ENCODE peak calls at places on chromosome 10, in five cellular contexts. C is fibroblast of pulmonary artery, I is astrocyte of the spinal cord, P is choroid plexus epithelial cell, T is tibial nerve. U is an unnamed sample.

GRCh38 chr10:34156781-34157425 is 658.2 kb downstream of the PARD3 start:
- DNase-seq in C (peak; percentile 25), I (peak; percentile 30), P (peak; percentile 73), T (no peak), U (peak; percentile 66)

GRCh38 chr10:29634764-29635625 is at the start of gene SVIL:
- DNase-seq in C (peak; percentile 79), I (peak; percentile 78), P (peak; percentile 92), T (peak; percentile 49), U (peak; percentile 74)

GRCh38 chr10:70679498-70679897 is 7.2 kb downstream of the ADAMTS14 start:
- DNase-seq in C (peak; percentile 33), I (peak; percentile 53), P (no peak), T (no peak), U (peak; percentile 92)

GRCh38 chr10:126583507-126584200 is 86.8 kb downstream of the C10orf90 start:
- DNase-seq in C (no peak), I (no peak), P (no peak), T (no peak), U (no peak)

GRCh38 chr10:121448768-121449456 is 149.3 kb downstream of the FGFR2 start:
- DNase-seq in C (no peak), I (no peak), P (no peak), T (no peak), U (no peak)

GRCh38 chr10:62610649-62611229 is 193.8 kb upstream of the ADO start:
- DNase-seq in C (peak; percentile 66), I (peak; percentile 45), P (peak; percentile 70), T (no peak), U (peak; percentile 41)

GRCh38 chr10:114902151-114902550 is 35.8 kb upstream of the TRUB1 start:
- DNase-seq in C (no peak), I (peak; percentile 41), P (peak; percentile 79), T (no peak), U (peak; percentile 27)

GRCh38 chr10:83075395-83076072 is 1063.8 kb upstream of the GHITM start:
- DNase-seq in C (peak; percentile 30), I (peak; percentile 9), P (peak; percentile 2), T (no peak), U (no peak)

GRCh38 chr10:123804716-123805115 is 86.9 kb downstream of the CPXM2 start:
- DNase-seq in C (peak; percentile 91), I (no peak), P (peak; percentile 21), T (no peak), U (peak; percentile 89)

GRCh38 chr10:72353028-72353962 is 1.4 kb downstream of the DNAJB12 start:
- DNase-seq in C (peak; percentile 48), I (peak; percentile 23), P (peak; percentile 63), T (no peak), U (peak; percentile 37)

GRCh38 chr10:113905756-113906155 is 51.3 kb downstream of the NHLRC2 start:
- DNase-seq in C (no peak), I (no peak), P (no peak), T (no peak), U (no peak)

GRCh38 chr10:1542941-1543340 is 194.4 kb downstream of the ADARB2 start:
- DNase-seq in C (no peak), I (no peak), P (no peak), T (no peak), U (no peak)

GRCh38 chr10:125559210-125559609 is 123.8 kb downstream of the TEX36 start:
- DNase-seq in C (no peak), I (no peak), P (no peak), T (no peak), U (no peak)

GRCh38 chr10:31321396-31321941 is 2.5 kb downstream of the ZEB1 start:
- DNase-seq in C (peak; percentile 39), I (peak; percentile 29), P (peak; percentile 48), T (no peak), U (no peak)

GRCh38 chr10:6095810-6096209 is 7.0 kb downstream of the RBM17 start:
- DNase-seq in C (no peak), I (no peak), P (no peak), T (no peak), U (no peak)

GRCh38 chr10:69078311-69078710 is 9.6 kb upstream of the SRGN start:
- DNase-seq in C (no peak), I (no peak), P (no peak), T (no peak), U (no peak)

GRCh38 chr10:73493781-73494180 is 2.0 kb downstream of the PPP3CB start:
- DNase-seq in C (peak; percentile 53), I (peak; percentile 58), P (peak; percentile 68), T (no peak), U (peak; percentile 65)

GRCh38 chr10:73494877-73495225 is 973 bp downstream of the PPP3CB start:
- DNase-seq in C (peak; percentile 22), I (peak; percentile 31), P (peak; percentile 36), T (no peak), U (peak; percentile 25)

GRCh38 chr10:73495884-73496674 is at the start of gene PPP3CB:
- DNase-seq in C (peak; percentile 97), I (peak; percentile 99), P (peak; percentile 98), T (peak; percentile 84), U (peak; percentile 98)

GRCh38 chr10:73495226-73495883 is 469 bp downstream of the PPP3CB start:
- DNase-seq in C (peak; percentile 87), I (peak; percentile 90), P (peak; percentile 87), T (peak; percentile 67), U (peak; percentile 92)

DNA sequence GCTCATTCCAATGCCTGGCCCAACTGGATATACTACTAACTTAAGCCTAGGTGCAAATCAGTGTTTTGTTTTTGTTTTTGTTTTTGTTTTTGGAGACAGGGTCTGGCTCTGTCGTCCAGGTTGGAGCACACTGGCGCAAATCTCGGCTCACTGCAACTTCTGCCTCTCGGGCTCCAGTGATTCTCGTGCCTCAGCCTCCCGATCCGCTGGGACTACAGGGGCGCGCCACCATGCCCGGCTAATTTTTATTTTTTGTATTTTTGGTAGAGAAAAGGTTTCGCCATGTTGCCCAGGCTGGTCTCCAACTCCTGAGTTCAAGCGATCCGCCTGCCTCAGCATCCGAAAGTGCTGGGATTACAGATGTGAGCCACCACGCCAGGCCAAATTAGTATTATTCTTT is 1.6 kb downstream of the PPP3CB start:
- DNase-seq in C (no peak), I (no peak), P (no peak), T (no peak), U (no peak)
- H3K4me3 ChIP-seq in C (peak overlapping the region; percentile 91), I (peak overlapping the region; percentile 96), P (peak overlapping the region; percentile 91), T (peak overlapping the region; percentile 91), U (peak overlapping the region; percentile 91)

GRCh38 chr10:73910764-73911552 is at the start of gene PLAU:
- DNase-seq in C (no peak), I (peak; percentile 58), P (no peak), T (no peak), U (no peak)

GRCh38 chr10:73909716-73910115 is 1.2 kb upstream of the PLAU start:
- DNase-seq in C (no peak), I (no peak), P (no peak), T (no peak), U (no peak)

GRCh38 chr10:73914036-73914435 is 3.1 kb downstream of the PLAU start:
- DNase-seq in C (no peak), I (no peak), P (no peak), T (no peak), U (no peak)

GRCh38 chr10:73910401-73910763 is 550 bp upstream of the PLAU start:
- DNase-seq in C (no peak), I (peak; percentile 39), P (no peak), T (no peak), U (no peak)

GRCh38 chr10:73911553-73912004 is 647 bp downstream of the PLAU start:
- DNase-seq in C (no peak), I (no peak), P (no peak), T (no peak), U (no peak)
- H3K4me3 ChIP-seq in C (peak overlapping the region; percentile 62), I (peak overlapping the region; percentile 79), P (peak overlapping the region; percentile 68), T (peak overlapping the region; percentile 62), U (peak overlapping the region; percentile 68)

DNA sequence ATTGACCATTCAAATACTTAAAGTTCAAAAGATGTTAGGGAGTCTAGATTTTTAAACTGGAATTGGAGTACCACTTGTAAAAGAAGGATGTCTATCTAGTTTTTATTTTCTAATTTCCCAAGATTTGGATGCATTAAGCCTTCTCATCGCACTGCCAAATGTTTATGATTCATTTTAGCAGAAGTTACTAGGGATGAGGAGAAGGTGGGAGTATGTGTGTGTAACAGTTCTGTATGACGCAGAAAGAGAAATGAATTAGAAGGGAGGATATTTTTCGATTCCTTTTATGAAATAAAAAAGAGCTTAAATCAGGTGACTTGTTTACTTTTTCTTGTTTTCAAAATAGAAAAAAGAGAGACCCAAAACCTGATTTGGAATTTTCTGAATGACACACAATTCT is 6.8 kb upstream of the SLK start:
- DNase-seq in C (peak; percentile 81), I (no peak), P (no peak), T (no peak), U (no peak)
- H3K4me3 ChIP-seq in C (no peak overlapping the region), I (no peak overlapping the region), P (no peak overlapping the region), T (no peak overlapping the region), U (no peak overlapping the region)

DNA sequence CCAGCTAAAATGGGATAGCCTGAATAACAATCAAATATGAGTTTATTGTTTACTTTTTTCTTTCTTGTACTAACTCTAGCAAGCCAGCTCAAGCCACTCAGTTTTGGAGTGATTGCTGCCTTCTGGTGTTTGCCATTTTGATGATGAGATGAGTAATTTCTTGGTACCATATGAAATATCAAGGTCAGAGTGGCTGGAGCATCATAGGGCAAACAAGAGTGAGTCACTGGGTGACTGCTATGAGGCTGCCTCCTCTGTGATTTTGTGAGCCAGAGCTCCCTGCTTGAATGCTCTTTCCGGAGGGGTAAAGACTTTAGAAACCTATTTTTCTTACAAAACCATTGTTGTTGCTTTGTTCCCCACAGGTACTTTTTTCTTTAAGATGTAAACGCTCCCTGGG is 295.6 kb downstream of the PRKG1 start:
- DNase-seq in C (peak; percentile 39), I (peak; percentile 37), P (peak; percentile 60), T (no peak), U (peak; percentile 59)
- H3K4me3 ChIP-seq in C (no peak overlapping the region), I (no peak overlapping the region), P (no peak overlapping the region), T (no peak overlapping the region), U (no peak overlapping the region)

DNA sequence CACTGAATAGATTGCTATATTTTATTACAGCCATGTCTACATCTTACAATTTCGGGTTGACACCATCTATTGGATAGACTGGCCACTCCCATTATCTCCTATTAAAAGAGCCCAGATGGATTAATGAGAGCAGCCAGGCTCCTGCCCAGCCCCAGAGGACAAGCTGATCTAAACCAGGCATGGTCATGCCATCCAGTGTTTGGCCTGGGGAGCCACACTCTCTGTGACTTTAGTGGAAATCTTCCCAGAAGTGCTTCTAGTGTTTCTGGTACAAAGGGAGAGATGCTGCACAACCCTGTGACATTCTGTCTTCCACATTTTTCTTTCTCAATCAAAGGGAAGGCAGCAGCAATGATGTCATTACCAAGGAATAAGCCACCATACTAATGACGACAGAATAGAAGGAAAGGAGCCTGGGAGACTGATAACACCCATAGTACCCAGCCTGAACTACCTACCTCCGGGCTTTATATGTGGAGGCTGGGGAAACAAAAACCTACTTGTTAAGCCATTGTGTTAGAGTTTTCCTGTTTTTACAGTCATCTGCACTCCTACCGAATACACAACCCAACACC is 5.0 kb downstream of the NEBL start:
- DNase-seq in C (peak; percentile 27), I (no peak), P (peak; percentile 32), T (no peak), U (no peak)
- H3K4me3 ChIP-seq in C (no peak overlapping the region), I (no peak overlapping the region), P (no peak overlapping the region), T (no peak overlapping the region), U (no peak overlapping the region)

DNA sequence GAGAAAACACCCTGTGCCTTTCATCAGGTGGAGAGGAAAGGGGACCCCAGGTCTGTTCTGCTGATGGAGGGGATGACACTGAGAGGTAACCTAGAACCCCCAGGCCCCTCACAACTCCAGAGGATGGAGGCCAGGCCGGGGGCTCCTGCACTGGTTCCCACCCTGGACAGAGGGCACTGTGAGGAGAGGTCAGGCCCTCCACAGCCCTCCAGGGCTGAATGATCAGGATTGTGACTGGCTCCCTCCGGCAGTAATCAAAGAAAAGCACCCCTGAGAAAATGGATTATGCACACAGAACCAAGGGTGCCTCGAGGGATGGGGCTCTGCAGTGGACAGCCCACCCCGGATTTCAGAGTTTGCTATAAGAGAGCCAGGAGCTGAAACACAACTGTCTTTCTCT is 502.8 kb downstream of the TCERG1L start:
- DNase-seq in C (no peak), I (no peak), P (no peak), T (no peak), U (no peak)
- H3K4me3 ChIP-seq in C (no peak overlapping the region), I (no peak overlapping the region), P (no peak overlapping the region), T (no peak overlapping the region), U (no peak overlapping the region)